ENCODE peak calls at places on chromosomes 2 and 18, in five cellular contexts. One of them, this sample, is unnamed.

GRCh38 chr2:189304360-189304759 is 124.8 kb upstream of the COL5A2 start:
- DNase-seq in left ventricle myocardium inferior: no peak
- DNase-seq in mesothelial cell of epicardium: no peak
- DNase-seq in body of pancreas: no peak
- DNase-seq in glutamatergic neuron: no peak
- DNase-seq in this sample: no peak

GRCh38 chr18:55096261-55097026 is 137.2 kb upstream of the CCDC68 start:
- DNase-seq in body of pancreas: no peak
- DNase-seq in left ventricle myocardium inferior: no peak
- DNase-seq in mesothelial cell of epicardium: no peak
- DNase-seq in glutamatergic neuron: peak
- DNase-seq in this sample: no peak

GRCh38 chr2:222481941-222482340 is 57.6 kb downstream of the SGPP2 start:
- DNase-seq in body of pancreas: no peak
- DNase-seq in left ventricle myocardium inferior: no peak
- DNase-seq in glutamatergic neuron: no peak
- DNase-seq in mesothelial cell of epicardium: no peak
- DNase-seq in this sample: no peak

GRCh38 chr2:145416640-145417039 is 896.7 kb upstream of the ZEB2 start:
- DNase-seq in body of pancreas: no peak
- DNase-seq in mesothelial cell of epicardium: no peak
- DNase-seq in left ventricle myocardium inferior: no peak
- DNase-seq in glutamatergic neuron: no peak
- DNase-seq in this sample: no peak

GRCh38 chr2:188596054-188596453 is 304.4 kb downstream of the GULP1 start:
- DNase-seq in left ventricle myocardium inferior: no peak
- DNase-seq in mesothelial cell of epicardium: no peak
- DNase-seq in glutamatergic neuron: no peak
- DNase-seq in body of pancreas: no peak
- DNase-seq in this sample: no peak

GRCh38 chr2:66390811-66391210 is 44.1 kb upstream of the MEIS1 start:
- DNase-seq in body of pancreas: no peak
- DNase-seq in glutamatergic neuron: no peak
- DNase-seq in mesothelial cell of epicardium: no peak
- DNase-seq in left ventricle myocardium inferior: no peak
- DNase-seq in this sample: no peak

GRCh38 chr18:463442-464310 is 36.8 kb downstream of the COLEC12 start:
- DNase-seq in left ventricle myocardium inferior: no peak
- DNase-seq in body of pancreas: peak
- DNase-seq in glutamatergic neuron: no peak
- DNase-seq in mesothelial cell of epicardium: no peak
- DNase-seq in this sample: peak

GRCh38 chr2:110216803-110217202 is 4.5 kb upstream of the MTLN start:
- DNase-seq in left ventricle myocardium inferior: no peak
- DNase-seq in body of pancreas: no peak
- DNase-seq in glutamatergic neuron: no peak
- DNase-seq in mesothelial cell of epicardium: no peak
- DNase-seq in this sample: no peak

GRCh38 chr18:77151791-77152517 is 19.4 kb upstream of the MBP start:
- DNase-seq in mesothelial cell of epicardium: no peak
- DNase-seq in body of pancreas: no peak
- DNase-seq in left ventricle myocardium inferior: no peak
- DNase-seq in glutamatergic neuron: no peak
- DNase-seq in this sample: no peak

GRCh38 chr2:27320958-27321543 is 1.8 kb downstream of the MPV17 start:
- DNase-seq in glutamatergic neuron: peak
- DNase-seq in mesothelial cell of epicardium: no peak
- DNase-seq in left ventricle myocardium inferior: peak
- DNase-seq in body of pancreas: peak
- DNase-seq in this sample: no peak

GRCh38 chr2:9807555-9808305 is 35.5 kb upstream of the TAF1B start:
- DNase-seq in mesothelial cell of epicardium: no peak
- DNase-seq in left ventricle myocardium inferior: no peak
- DNase-seq in body of pancreas: no peak
- DNase-seq in glutamatergic neuron: no peak
- DNase-seq in this sample: no peak

GRCh38 chr2:134231296-134231964 is 22.4 kb upstream of the MGAT5 start:
- DNase-seq in body of pancreas: no peak
- DNase-seq in mesothelial cell of epicardium: no peak
- DNase-seq in glutamatergic neuron: no peak
- DNase-seq in left ventricle myocardium inferior: no peak
- DNase-seq in this sample: no peak

DNA sequence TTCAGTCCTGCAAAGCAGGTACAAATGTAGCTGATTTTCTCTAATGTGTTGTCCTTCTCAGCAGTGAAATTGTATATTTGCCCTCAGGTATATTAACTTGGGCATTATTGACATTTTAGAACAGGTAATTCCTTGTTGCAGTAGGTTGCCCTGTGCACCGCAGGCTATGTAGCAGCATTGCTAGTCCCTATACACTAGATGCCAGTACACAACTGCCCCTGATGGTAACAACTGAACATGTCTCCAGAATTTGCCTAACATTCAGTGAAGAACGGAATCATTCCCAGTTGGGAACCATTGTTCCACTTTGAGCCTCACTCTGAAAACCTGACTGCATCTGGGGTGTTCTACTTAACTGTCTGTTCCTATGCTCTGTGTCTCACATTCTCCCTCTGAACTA is 23.1 kb upstream of the TFPI start:
- DNase-seq in glutamatergic neuron: no peak
- DNase-seq in body of pancreas: no peak
- DNase-seq in left ventricle myocardium inferior: no peak
- DNase-seq in mesothelial cell of epicardium: no peak
- DNase-seq in this sample: no peak
- TF ChIP-seq CTCF in glutamatergic neuron: no peak
- TF ChIP-seq CTCF in body of pancreas: no peak
- TF ChIP-seq CTCF in left ventricle myocardium inferior: no peak
- TF ChIP-seq CTCF in mesothelial cell of epicardium: no peak
- TF ChIP-seq CTCF in this sample: no peak

DNA sequence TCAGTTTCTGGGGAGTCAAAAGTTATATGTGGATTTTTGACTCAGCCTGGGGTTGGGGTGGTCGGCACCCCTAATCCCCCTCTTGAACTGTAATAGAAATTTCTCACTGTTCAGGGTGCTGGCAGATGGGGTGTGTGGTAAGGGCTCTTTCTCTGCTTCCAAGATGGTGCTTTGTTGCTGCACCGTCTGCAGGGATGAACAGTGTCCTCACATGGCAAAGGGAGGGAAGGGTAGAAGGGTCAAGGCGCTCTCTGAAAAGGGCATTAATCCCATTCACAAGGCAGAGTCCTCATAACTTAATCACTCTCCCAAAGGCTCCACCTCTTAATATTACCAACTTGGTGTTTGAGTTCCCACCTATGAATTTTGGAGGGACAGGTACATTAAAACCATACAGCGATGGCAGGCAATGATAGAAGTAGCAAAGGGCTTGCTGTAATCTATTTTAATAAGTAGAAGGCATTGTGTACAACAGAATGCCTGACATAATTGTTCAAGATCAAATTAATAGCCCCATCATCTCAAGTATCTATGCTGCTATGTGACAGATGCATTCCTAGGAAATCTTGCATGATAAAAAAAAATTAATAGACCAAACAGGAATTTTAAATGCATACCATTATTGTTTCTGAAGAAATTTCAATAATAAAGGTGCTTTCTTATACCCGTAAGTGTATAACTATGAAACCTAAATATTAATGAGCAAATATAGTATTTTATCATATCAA is 28.1 kb downstream of the MMADHC start:
- DNase-seq in left ventricle myocardium inferior: no peak
- DNase-seq in glutamatergic neuron: no peak
- DNase-seq in body of pancreas: no peak
- DNase-seq in mesothelial cell of epicardium: no peak
- DNase-seq in this sample: no peak
- TF ChIP-seq CTCF in left ventricle myocardium inferior: no peak
- TF ChIP-seq CTCF in glutamatergic neuron: no peak
- TF ChIP-seq CTCF in body of pancreas: no peak
- TF ChIP-seq CTCF in mesothelial cell of epicardium: no peak
- TF ChIP-seq CTCF in this sample: no peak

GRCh38 chr2:45439788-45440773 is 171.0 kb downstream of the SRBD1 start:
- DNase-seq in left ventricle myocardium inferior: no peak
- DNase-seq in glutamatergic neuron: no peak
- DNase-seq in mesothelial cell of epicardium: no peak
- DNase-seq in body of pancreas: no peak
- DNase-seq in this sample: no peak
- TF ChIP-seq CTCF in left ventricle myocardium inferior: no peak
- TF ChIP-seq CTCF in glutamatergic neuron: no peak
- TF ChIP-seq CTCF in mesothelial cell of epicardium: no peak
- TF ChIP-seq CTCF in body of pancreas: peak
- TF ChIP-seq CTCF in this sample: no peak

GRCh38 chr18:34720220-34720619 is 10.1 kb downstream of the DTNA start:
- DNase-seq in glutamatergic neuron: no peak
- DNase-seq in mesothelial cell of epicardium: no peak
- DNase-seq in body of pancreas: no peak
- DNase-seq in left ventricle myocardium inferior: no peak
- DNase-seq in this sample: no peak

GRCh38 chr18:34723143-34723542 is 13.0 kb downstream of the DTNA start:
- DNase-seq in body of pancreas: no peak
- DNase-seq in left ventricle myocardium inferior: no peak
- DNase-seq in glutamatergic neuron: no peak
- DNase-seq in mesothelial cell of epicardium: no peak
- DNase-seq in this sample: no peak

DNA sequence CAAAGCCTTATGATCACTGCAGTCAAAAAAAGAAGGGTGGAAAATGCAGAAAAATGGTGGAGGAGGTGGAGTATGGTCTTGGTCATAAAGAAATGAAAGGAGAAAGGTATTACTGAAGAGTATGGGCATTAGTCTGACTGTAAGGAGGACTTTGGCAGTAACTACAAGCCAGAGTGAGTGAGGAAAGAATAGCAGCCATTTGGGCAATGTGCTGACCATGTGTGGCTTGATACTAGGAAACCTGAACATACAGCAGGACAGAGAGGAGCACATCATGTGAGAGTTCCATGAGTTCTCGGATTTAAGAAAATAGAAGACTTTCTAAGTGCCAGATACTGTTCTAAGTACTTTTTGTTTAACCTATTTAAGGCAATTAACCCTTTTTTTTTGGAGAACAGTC is 8.5 kb downstream of the DTNA start:
- DNase-seq in body of pancreas: no peak
- DNase-seq in glutamatergic neuron: no peak
- DNase-seq in left ventricle myocardium inferior: no peak
- DNase-seq in mesothelial cell of epicardium: no peak
- DNase-seq in this sample: no peak
- TF ChIP-seq CTCF in body of pancreas: no peak
- TF ChIP-seq CTCF in glutamatergic neuron: no peak
- TF ChIP-seq CTCF in left ventricle myocardium inferior: no peak
- TF ChIP-seq CTCF in mesothelial cell of epicardium: no peak
- TF ChIP-seq CTCF in this sample: no peak

GRCh38 chr2:202164409-202164808 is 74.0 kb downstream of the SUMO1 start:
- DNase-seq in body of pancreas: no peak
- DNase-seq in left ventricle myocardium inferior: no peak
- DNase-seq in mesothelial cell of epicardium: no peak
- DNase-seq in glutamatergic neuron: no peak
- DNase-seq in this sample: no peak

GRCh38 chr2:202154613-202155281 is 81.7 kb downstream of the KIAA2012 start:
- DNase-seq in mesothelial cell of epicardium: no peak
- DNase-seq in glutamatergic neuron: no peak
- DNase-seq in body of pancreas: no peak
- DNase-seq in left ventricle myocardium inferior: no peak
- DNase-seq in this sample: no peak

GRCh38 chr2:202161106-202161836 is 77.1 kb downstream of the SUMO1 start:
- DNase-seq in mesothelial cell of epicardium: no peak
- DNase-seq in left ventricle myocardium inferior: no peak
- DNase-seq in glutamatergic neuron: no peak
- DNase-seq in body of pancreas: no peak
- DNase-seq in this sample: no peak

GRCh38 chr2:202157211-202157985 is 81.0 kb downstream of the SUMO1 start:
- DNase-seq in left ventricle myocardium inferior: no peak
- DNase-seq in mesothelial cell of epicardium: no peak
- DNase-seq in body of pancreas: no peak
- DNase-seq in glutamatergic neuron: no peak
- DNase-seq in this sample: no peak

DNA sequence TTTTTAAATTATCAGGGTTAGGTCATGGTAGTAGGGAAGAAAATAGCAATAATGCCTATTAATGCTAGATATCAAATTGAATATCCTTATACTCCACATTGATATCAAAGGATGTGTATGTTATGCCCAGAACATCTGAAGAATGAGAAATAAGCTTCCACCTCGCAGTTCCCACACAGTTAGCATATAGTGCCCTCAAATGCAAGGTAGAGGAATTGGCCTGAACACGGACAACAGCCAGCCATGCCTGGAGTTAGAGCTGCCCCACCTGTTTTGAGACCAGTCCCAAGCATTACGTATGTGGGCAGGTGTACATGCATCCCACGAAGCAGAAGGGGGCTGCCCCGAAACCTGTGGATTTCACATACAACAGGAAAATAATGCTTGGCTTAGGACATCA is 79.6 kb downstream of the SUMO1 start:
- DNase-seq in mesothelial cell of epicardium: no peak
- DNase-seq in body of pancreas: no peak
- DNase-seq in left ventricle myocardium inferior: no peak
- DNase-seq in glutamatergic neuron: no peak
- DNase-seq in this sample: no peak
- TF ChIP-seq CTCF in mesothelial cell of epicardium: no peak
- TF ChIP-seq CTCF in body of pancreas: no peak
- TF ChIP-seq CTCF in left ventricle myocardium inferior: peak
- TF ChIP-seq CTCF in glutamatergic neuron: no peak
- TF ChIP-seq CTCF in this sample: no peak

This sample was measured in CD14-positive monocyte.